ENCODE peak calls at places on chromosomes 16 and 17, in six cellular contexts. K is DND-41, D is tibial artery, I is body of pancreas, S is esophagus squamous epithelium, V is upper lobe of right lung. C is an unnamed sample. For H3K9me3, the result is how much of the 10 kb centered on the place peaks cover.

GRCh38 chr16:68907297-68907999 is 64.1 kb downstream of the TANGO6 start:
- DNase-seq in D (no peak), K (no peak), I (no peak), V (no peak), S (no peak), C (no peak)

GRCh38 chr17:78979780-78980623 is at the start of gene LGALS3BP:
- DNase-seq in K (peak), S (no peak), D (peak), V (peak), I (peak), C (peak)

GRCh38 chr16:81767987-81768592 is 11.0 kb upstream of the PLCG2 start:
- DNase-seq in S (no peak), I (peak), V (no peak), K (no peak), D (no peak), C (no peak)

GRCh38 chr17:34299918-34300600 is 14.5 kb downstream of the CCL11 start:
- DNase-seq in S (no peak), V (no peak), I (no peak), K (no peak), D (no peak), C (no peak)

GRCh38 chr17:58280480-58281217 is at the start of gene MPO:
- DNase-seq in V (no peak), S (no peak), D (no peak), I (no peak), K (no peak), C (no peak)

GRCh38 chr17:9557356-9557755 is 18.3 kb downstream of the STX8 start:
- DNase-seq in S (no peak), I (no peak), K (no peak), D (no peak), V (no peak), C (no peak)

GRCh38 chr16:76913046-76913445 is 277.9 kb upstream of the MON1B start:
- DNase-seq in I (no peak), V (no peak), D (no peak), S (no peak), K (no peak), C (no peak)

GRCh38 chr16:82038941-82039340 is 3.9 kb downstream of the HSD17B2 start:
- DNase-seq in S (no peak), K (no peak), V (no peak), I (no peak), D (no peak), C (no peak)

GRCh38 chr16:9225527-9226316 is 134.3 kb downstream of the HAPSTR1 start:
- DNase-seq in I (no peak), K (peak), V (no peak), D (no peak), S (no peak), C (no peak)

GRCh38 chr17:282000-282911 is 70.4 kb downstream of the RPH3AL start:
- DNase-seq in K (no peak), I (no peak), D (peak), V (peak), S (no peak), C (no peak)

GRCh38 chr16:89360760-89361435 is 129.5 kb downstream of the ANKRD11 start:
- DNase-seq in D (no peak), I (peak), V (peak), K (peak), S (no peak), C (peak)

GRCh38 chr16:29230671-29231091 is 175.8 kb downstream of the NPIPB11 start:
- DNase-seq in D (peak), S (no peak), K (no peak), V (peak), I (no peak), C (no peak)

DNA sequence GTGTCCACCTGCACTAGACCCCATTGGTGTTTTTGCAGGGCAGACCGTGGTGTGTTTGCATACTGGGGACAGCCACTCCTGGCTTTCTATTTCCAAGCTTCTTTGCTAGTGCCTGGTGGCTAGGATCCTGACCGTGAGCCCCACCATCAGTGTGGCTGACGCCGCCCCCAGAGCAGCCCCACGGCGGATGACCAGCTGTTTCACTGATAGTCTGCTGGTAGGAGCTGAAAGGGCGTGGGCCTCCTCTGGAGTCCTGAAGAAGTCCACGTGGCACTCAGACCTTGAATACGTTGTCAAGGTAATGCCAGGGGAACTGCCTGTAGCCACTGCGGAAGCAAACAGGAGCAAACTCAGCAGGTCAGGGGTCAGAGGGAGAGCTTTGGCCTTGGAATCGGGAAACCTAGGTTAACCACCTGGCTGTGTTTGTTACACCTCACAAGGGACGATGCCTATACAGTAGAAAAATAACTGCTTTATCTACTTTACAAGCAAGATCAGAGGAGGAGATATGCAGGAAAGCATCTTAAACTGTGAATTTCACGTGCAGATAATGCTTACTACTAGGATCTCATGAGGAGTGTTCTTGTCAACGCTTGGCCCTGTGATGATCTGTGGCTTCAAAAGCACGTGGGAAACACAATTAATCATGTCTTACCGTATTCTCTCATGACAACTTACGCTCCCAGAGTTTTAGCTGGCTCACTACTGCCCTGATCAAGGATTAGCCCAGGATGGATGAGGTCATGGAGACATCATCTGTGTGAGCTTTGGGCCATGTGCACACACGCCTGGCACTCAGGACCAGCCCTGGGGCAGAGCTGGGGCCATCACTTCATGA is 30.2 kb downstream of the ALDH3A2 start:
- DNase-seq in D (no peak), I (no peak), V (no peak), K (no peak), S (no peak), C (no peak)
- H3K9me3 ChIP-seq in D (under half), I (under half), V (under half), K (under half), S (under half), C (under half)

GRCh38 chr17:2709173-2709661 is 2.3 kb downstream of the CLUH start:
- DNase-seq in I (peak), S (no peak), K (no peak), V (peak), D (peak), C (no peak)

GRCh38 chr17:2710804-2711607 is 558 bp downstream of the CLUH start:
- DNase-seq in S (no peak), I (peak), K (peak), V (peak), D (no peak), C (peak)

GRCh38 chr17:2711608-2712299 is at the start of gene CLUH:
- DNase-seq in D (peak), I (peak), K (peak), S (peak), V (peak), C (peak)

GRCh38 chr17:2708585-2709172 is 2.9 kb downstream of the CLUH start:
- DNase-seq in K (no peak), D (no peak), I (no peak), V (peak), S (no peak), C (no peak)

DNA sequence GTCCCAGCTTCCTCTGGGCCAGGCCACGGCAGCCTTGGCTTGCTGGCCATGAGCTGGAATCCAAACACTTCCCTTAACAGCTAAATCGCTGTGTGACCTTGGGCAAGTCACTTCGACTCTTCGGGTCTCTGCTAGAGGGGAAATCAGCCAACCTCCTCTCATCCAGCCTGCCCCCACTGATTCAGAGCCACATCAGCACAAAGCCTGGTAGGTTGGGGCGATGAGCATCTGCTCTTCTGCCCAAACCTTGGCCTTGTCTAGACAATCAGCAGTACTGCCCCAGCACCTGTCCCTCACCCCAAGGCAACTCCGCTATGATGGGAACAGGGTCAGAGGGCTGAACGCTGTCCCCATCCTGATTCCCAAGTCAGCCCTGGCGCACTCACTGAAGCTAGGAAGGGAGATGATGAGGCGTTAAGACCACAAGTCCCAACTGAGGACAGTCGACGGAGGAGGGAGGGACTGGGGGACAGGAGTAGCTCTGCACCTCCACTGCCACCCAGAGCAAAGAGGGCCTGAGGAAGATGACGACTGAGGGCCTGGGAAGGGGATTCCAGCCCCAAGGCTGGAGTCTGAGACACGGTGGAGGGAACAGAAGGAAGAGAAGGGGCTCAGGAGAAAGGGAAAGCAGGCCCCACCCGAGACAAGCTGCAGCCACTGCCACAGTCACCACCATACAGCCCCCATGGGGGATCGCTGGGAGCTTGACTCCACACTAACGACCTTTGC is 1.3 kb downstream of the CLUH start:
- DNase-seq in D (no peak), K (no peak), V (peak), I (no peak), S (no peak), C (no peak)
- H3K9me3 ChIP-seq in D (under half), K (under half), V (under half), I (under half), S (under half), C (under half)

DNA sequence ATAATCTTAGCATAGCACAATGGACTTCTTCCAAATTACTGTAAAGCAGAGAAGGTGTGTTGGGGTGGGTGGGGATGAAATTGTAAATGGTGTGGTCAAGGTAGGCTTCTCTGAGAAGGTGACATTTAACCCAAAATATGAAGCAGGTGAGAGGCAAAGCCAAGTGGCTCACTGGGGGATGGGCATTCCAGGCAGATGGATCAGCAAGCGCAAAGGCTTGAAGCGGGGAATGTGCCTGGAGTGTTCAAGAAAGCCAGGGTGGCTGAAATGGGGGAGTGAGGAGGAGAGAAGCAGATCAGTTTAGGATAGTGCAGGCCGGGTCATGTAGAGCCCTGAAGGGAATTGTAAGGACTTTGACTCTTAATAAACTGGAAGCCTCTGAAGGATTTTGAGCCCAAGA is 14.6 kb downstream of the CACNG3 start:
- DNase-seq in S (no peak), D (no peak), K (no peak), I (no peak), V (no peak), C (no peak)
- H3K9me3 ChIP-seq in S (under half), D (under half), K (under half), I (under half), V (under half), C (under half)

DNA sequence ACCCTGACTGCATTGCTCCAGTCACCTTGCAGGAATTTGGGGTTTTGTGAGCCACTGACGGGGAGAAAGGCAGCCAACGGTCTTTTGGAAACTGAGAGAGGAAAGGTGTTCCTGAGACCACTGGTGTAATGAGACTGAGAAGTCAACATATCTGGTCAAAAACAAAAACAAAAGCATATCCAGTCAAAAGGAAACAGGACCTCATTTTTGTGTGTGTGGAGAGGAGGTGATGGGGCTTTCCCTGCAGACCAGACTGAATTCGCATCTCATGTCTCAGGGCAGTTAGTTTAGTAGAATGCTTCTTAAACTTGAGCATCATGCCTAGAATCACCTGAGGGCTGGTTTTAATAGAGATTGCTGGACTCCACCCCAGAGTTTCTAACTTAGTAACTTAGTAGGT is 198.4 kb downstream of the COPRS start:
- DNase-seq in D (no peak), K (no peak), V (no peak), I (no peak), S (no peak), C (no peak)
- H3K9me3 ChIP-seq in D (under half), K (under half), V (under half), I (under half), S (under half), C (under half)

DNA sequence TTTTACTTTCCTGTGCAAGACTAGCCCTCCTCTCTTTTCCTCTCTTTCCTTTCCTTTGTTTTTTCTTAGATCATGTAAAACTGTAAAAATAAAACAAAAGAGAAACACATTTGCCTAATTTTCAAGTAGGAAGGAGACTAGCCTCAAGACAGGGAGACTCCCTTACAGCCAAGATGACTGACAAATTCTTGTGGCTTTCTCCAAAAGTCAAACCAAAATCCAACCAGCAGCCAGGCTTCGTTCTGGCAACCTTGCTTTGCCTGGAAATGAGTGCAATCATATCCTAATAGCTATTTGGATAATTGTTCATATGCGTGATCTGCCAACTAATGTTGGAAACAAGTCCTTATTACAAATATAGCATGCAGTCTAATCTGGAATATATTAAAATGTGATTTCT is 868.9 kb upstream of the SOX9 start:
- DNase-seq in I (no peak), K (no peak), S (no peak), V (no peak), D (no peak), C (no peak)
- H3K9me3 ChIP-seq in I (under half), K (under half), S (under half), V (under half), D (under half), C (under half)

GRCh38 chr16:35724551-35724950 is 2265.1 kb downstream of the TP53TG3F start:
- DNase-seq in I (no peak), V (no peak), S (no peak), D (no peak), K (no peak), C (no peak)

GRCh38 chr16:35731341-35732040 is 2272.1 kb downstream of the TP53TG3F start:
- DNase-seq in S (no peak), I (no peak), D (no peak), V (no peak), K (no peak), C (no peak)

GRCh38 chr16:35730251-35730650 is 2270.8 kb downstream of the TP53TG3F start:
- DNase-seq in V (no peak), D (no peak), I (no peak), K (no peak), S (no peak), C (no peak)

DNA sequence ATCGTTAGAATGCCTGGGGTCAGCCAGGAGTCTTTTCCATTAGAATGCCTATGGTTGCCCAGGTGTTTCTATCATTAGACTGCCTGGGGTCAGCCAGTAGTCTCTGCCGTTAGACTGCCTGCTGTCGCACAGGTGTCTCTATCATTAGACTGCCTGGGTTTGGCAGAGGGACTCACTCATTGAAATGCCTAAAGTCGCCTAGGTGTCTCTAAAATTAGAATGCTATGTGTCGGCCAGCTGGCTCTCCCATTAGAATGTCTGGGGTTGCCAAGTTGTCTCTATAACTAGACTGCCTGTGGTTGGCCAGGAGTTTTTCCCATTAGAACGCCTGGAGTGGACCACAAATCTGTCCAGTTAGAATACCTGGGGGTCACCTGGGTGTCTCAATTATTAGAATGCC is 2266.5 kb downstream of the TP53TG3F start:
- DNase-seq in S (no peak), K (no peak), D (no peak), V (no peak), I (no peak), C (no peak)
- H3K9me3 ChIP-seq in S (half or more), K (under half), D (under half), V (under half), I (under half), C (under half)

DNA sequence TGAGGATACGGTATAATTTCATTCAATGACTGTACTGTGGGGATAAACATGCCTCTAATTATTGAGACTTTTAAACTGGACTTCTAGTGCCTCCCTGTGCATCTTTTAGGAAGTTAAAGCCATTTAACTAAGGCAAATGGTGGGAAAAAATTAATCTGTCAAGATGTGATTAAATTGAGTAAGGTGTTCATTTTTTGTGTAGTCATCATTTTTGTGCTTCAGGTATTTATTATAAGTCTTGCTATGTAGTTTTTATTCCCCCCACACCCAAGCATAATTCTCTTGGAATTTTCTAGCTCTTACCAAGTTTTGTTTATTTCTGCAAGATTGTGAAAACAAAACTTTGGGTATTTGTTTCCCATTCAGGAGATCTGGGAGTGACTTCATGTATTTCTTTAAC is 10.2 kb downstream of the TAF15 start:
- DNase-seq in V (no peak), K (no peak), S (no peak), D (no peak), I (no peak), C (no peak)
- H3K9me3 ChIP-seq in V (under half), K (under half), S (under half), D (under half), I (under half), C (under half)

DNA sequence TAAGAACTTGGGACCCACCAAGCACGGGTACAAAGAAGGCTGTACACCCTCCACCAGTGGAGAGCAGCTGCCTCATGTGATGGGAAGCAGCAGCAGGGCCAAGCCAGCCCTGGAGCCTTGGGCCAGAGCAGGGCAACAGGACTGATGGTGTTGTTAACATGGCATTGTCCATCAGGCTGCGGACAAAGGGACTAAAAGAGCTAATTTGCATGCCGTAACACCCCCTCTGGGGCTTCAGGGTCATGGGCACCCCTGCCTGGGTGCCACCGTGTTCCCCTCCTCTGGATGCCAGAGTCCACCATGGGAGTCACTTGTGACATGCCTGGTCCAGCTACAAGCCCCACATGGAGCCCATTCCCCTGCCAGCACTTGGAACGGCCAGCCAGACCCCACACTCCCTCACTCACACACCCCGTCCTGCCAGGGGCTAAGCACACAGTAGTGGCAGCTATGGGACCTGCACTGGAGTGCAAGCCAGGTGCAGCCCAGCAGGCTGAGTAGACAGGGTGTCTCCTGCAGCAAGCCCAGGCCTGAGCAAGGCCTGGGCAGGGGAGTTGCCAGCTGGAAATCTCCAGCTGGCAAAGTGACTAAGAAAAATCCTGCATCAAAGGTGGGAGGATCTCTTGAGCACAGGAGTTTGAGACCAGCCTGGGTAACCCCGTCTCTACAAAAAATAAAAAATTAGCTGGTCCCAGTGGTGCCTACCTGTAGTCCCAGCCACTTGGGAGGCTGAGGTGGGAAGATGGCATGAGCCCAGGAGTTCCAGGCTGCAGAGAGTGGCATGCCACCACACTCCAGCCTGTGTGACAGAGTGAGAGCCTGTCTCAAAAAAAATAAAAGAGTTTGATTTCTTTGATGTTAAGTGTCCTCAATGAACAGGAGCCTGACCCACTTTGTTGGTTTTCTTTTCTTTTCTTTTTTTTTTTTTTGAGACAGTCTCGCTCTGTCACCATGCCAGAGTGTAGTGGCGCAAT is 33.7 kb downstream of the NOL11 start:
- DNase-seq in D (no peak), K (no peak), I (no peak), S (no peak), V (no peak), C (no peak)
- H3K9me3 ChIP-seq in D (under half), K (under half), I (under half), S (under half), V (under half), C (under half)